ENCODE peak calls at places on chromosomes 1 and 21, in eight cellular contexts. H is NCI-H82; P is activated T-cell treated with anti-CD3 and anti-CD28 coated beads, Interleukin-2, amount 50 U/mL, for 48 hours; L is aorta; C is Calu3; F is T1000; I is activated CD4-positive, CD25-positive, alpha-beta regulatory T cell; G is NCI-H2029 treated with DMSO at 0.1 percent for 48 hours. Z is an unnamed sample.

GRCh38 chr1:87074001-87074795 is 159.8 kb downstream of the HS2ST1 start:
- DNase-seq in C (no peak), P (no peak), I (no peak), F (no peak), L (no peak), G (no peak), H (no peak), Z (no peak)

GRCh38 chr1:202844935-202845334 is 34.2 kb downstream of the PCAT6 start:
- DNase-seq in F (no peak), L (no peak), C (no peak), I (no peak), H (no peak), G (no peak), P (no peak), Z (no peak)

GRCh38 chr21:17903029-17903806 is 84.1 kb upstream of the C21orf91 start:
- DNase-seq in H (peak), L (no peak), F (no peak), P (no peak), G (no peak), I (no peak), C (no peak), Z (peak)

GRCh38 chr1:15172405-15173259 is 19.1 kb downstream of the TMEM51 start:
- DNase-seq in P (no peak), L (no peak), F (no peak), G (no peak), I (no peak), H (peak), C (no peak), Z (no peak)

GRCh38 chr1:156705918-156706646 is 699 bp upstream of the CRABP2 start:
- DNase-seq in P (peak), H (peak), C (peak), F (no peak), L (peak), I (peak), G (peak), Z (no peak)

GRCh38 chr1:60171793-60172192 is 98.2 kb upstream of the C1orf87 start:
- DNase-seq in L (no peak), I (no peak), G (no peak), C (no peak), H (no peak), P (no peak), F (no peak), Z (no peak)

GRCh38 chr1:93079685-93080141 is 630 bp downstream of the MTF2 start:
- DNase-seq in H (peak), F (no peak), I (no peak), C (peak), P (peak), L (peak), G (no peak), Z (peak)

GRCh38 chr1:205774277-205775014 is 836 bp downstream of the RAB29 start:
- DNase-seq in H (peak), F (no peak), P (peak), I (no peak), G (no peak), C (peak), L (no peak), Z (no peak)

GRCh38 chr1:231596337-231596791 is 30.2 kb upstream of the DISC1 start:
- DNase-seq in G (no peak), P (no peak), L (no peak), F (no peak), I (no peak), C (no peak), H (no peak), Z (no peak)

GRCh38 chr1:173042806-173043205 is 7.9 kb downstream of the TNFSF18 start:
- DNase-seq in F (no peak), C (peak), P (no peak), L (no peak), G (no peak), I (no peak), H (no peak), Z (no peak)

GRCh38 chr1:240352769-240353168 is 259.2 kb downstream of the GREM2 start:
- DNase-seq in H (no peak), C (no peak), F (no peak), P (no peak), G (no peak), I (no peak), L (no peak), Z (no peak)

GRCh38 chr1:55420866-55421265 is 205.7 kb upstream of the USP24 start:
- DNase-seq in H (peak), I (no peak), L (no peak), G (no peak), P (no peak), C (no peak), F (no peak), Z (no peak)

GRCh38 chr1:36323636-36324321 is at the start of gene EVA1B:
- DNase-seq in G (no peak), P (peak), C (peak), H (peak), F (peak), L (peak), I (no peak), Z (peak)

GRCh38 chr1:49104575-49104974 is 327.9 kb upstream of the BEND5 start:
- DNase-seq in P (no peak), H (no peak), G (no peak), F (no peak), L (no peak), C (peak), I (no peak), Z (no peak)

GRCh38 chr1:186532481-186532880 is 71.6 kb upstream of the PDC start:
- DNase-seq in P (no peak), G (no peak), H (no peak), F (no peak), I (no peak), C (no peak), L (no peak), Z (no peak)

GRCh38 chr1:247329097-247329617 is 2.5 kb downstream of the ZNF496 start:
- DNase-seq in C (no peak), I (no peak), H (no peak), G (no peak), P (no peak), L (no peak), F (no peak), Z (no peak)

GRCh38 chr1:108830119-108831008 is 26.5 kb downstream of the AKNAD1 start:
- DNase-seq in C (peak), H (peak), L (peak), G (no peak), I (no peak), F (peak), P (no peak), Z (peak)

GRCh38 chr1:180652791-180653190 is 21.0 kb downstream of the XPR1 start:
- DNase-seq in H (no peak), P (no peak), G (no peak), L (no peak), I (no peak), F (no peak), C (no peak), Z (no peak)

GRCh38 chr1:15153842-15154479 is 414 bp downstream of the TMEM51 start:
- DNase-seq in L (peak), H (peak), I (no peak), P (peak), G (no peak), F (peak), C (peak), Z (peak)

GRCh38 chr1:240271081-240271480 is 179.4 kb downstream of the FMN2 start:
- DNase-seq in I (no peak), G (no peak), C (no peak), P (no peak), F (no peak), L (no peak), H (no peak), Z (no peak)

GRCh38 chr1:207088161-207088560 is 499 bp upstream of the C4BPB start:
- DNase-seq in H (no peak), F (no peak), L (no peak), C (no peak), G (no peak), I (no peak), P (no peak), Z (no peak)

GRCh38 chr1:107750364-107750959 is 214.5 kb downstream of the VAV3 start:
- DNase-seq in C (peak), L (no peak), G (peak), H (peak), F (peak), I (no peak), P (peak), Z (peak)

GRCh38 chr1:154878371-154879355 is 8.6 kb upstream of the KCNN3 start:
- DNase-seq in L (peak), H (peak), F (peak), G (no peak), I (peak), C (peak), P (peak), Z (peak)

GRCh38 chr1:26094677-26095383 is 16.8 kb upstream of the PDIK1L start:
- DNase-seq in G (no peak), C (no peak), P (no peak), F (peak), H (peak), L (peak), I (no peak), Z (no peak)

GRCh38 chr1:39394598-39394997 is 96.8 kb upstream of the BMP8A start:
- DNase-seq in H (no peak), P (no peak), I (no peak), F (no peak), L (no peak), C (peak), G (peak), Z (no peak)

GRCh38 chr1:244654284-244655038 is 1.5 kb downstream of the DESI2 start:
- DNase-seq in L (no peak), H (peak), I (no peak), P (no peak), C (no peak), F (no peak), G (no peak), Z (no peak)

GRCh38 chr1:201251851-201252430 is 31.4 kb upstream of the PKP1 start:
- DNase-seq in I (no peak), P (no peak), L (no peak), H (no peak), C (no peak), F (no peak), G (no peak), Z (no peak)

GRCh38 chr21:25370311-25370744 is 237.0 kb downstream of the MRPL39 start:
- DNase-seq in P (peak), G (no peak), C (peak), I (no peak), L (no peak), H (no peak), F (peak), Z (no peak)

GRCh38 chr1:24769656-24770651 is 24.7 kb downstream of the CLIC4 start:
- DNase-seq in L (no peak), P (no peak), I (no peak), H (peak), C (no peak), G (no peak), F (no peak), Z (no peak)

GRCh38 chr1:2382621-2383361 is 8.6 kb downstream of the MORN1 start:
- DNase-seq in F (no peak), P (peak), G (no peak), I (no peak), L (peak), C (peak), H (peak), Z (no peak)

GRCh38 chr21:37341254-37341960 is 25.2 kb upstream of the DYRK1A start:
- DNase-seq in I (no peak), C (no peak), G (no peak), P (no peak), H (no peak), F (no peak), L (no peak), Z (no peak)

GRCh38 chr1:21939650-21940374 is 2.7 kb upstream of the HSPG2 start:
- DNase-seq in L (peak), C (peak), P (no peak), G (no peak), I (no peak), H (peak), F (peak), Z (peak)

GRCh38 chr1:188237573-188238353 is 1409.0 kb downstream of the PLA2G4A start:
- DNase-seq in G (no peak), H (no peak), F (no peak), L (no peak), I (no peak), C (peak), P (no peak), Z (no peak)

GRCh38 chr21:42151148-42152074 is 67.5 kb upstream of the ABCG1 start:
- DNase-seq in C (no peak), I (no peak), F (no peak), G (peak), L (no peak), P (no peak), H (no peak), Z (no peak)

GRCh38 chr1:170707959-170708666 is 44.2 kb downstream of the PRRX1 start:
- DNase-seq in H (no peak), I (no peak), P (peak), L (no peak), G (no peak), C (peak), F (peak), Z (peak)

GRCh38 chr1:95118019-95118499 is 904 bp downstream of the TLCD4 start:
- DNase-seq in C (no peak), I (no peak), P (no peak), L (no peak), H (peak), G (peak), F (no peak), Z (no peak)

GRCh38 chr1:34916104-34916503 is 13.3 kb downstream of the DLGAP3 start:
- DNase-seq in C (no peak), P (no peak), G (no peak), L (no peak), H (no peak), F (no peak), I (no peak), Z (no peak)

GRCh38 chr1:116340506-116341240 is 32.4 kb upstream of the ATP1A1 start:
- DNase-seq in P (no peak), I (no peak), H (no peak), F (no peak), G (no peak), L (no peak), C (no peak), Z (no peak)

Z was measured in frontal cortex.